ENCODE peak calls at places on chromosomes 3 and 15, in five cellular contexts. Z is hypothalamus, V is HEK293T, J is iris pigment epithelial cell, X is memory B cell. T is an unnamed sample.

GRCh38 chr3:148178508-148178907 is 519.2 kb upstream of the AGTR1 start:
- DNase-seq in Z (no peak), X (no peak), V (no peak), J (peak), T (peak)

GRCh38 chr3:85005947-85006346 is 47.2 kb downstream of the CADM2 start:
- DNase-seq in V (no peak), X (no peak), Z (no peak), J (no peak), T (no peak)

GRCh38 chr3:108106031-108106430 is 15.2 kb upstream of the CD47 start:
- DNase-seq in V (no peak), X (no peak), Z (no peak), J (peak), T (no peak)

GRCh38 chr3:66948853-66949252 is 49.3 kb upstream of the KBTBD8 start:
- DNase-seq in X (no peak), Z (no peak), J (no peak), V (no peak), T (no peak)

GRCh38 chr3:42491876-42492507 is 10.5 kb upstream of the VIPR1 start:
- DNase-seq in V (no peak), Z (no peak), X (no peak), J (no peak), T (no peak)

GRCh38 chr3:74562528-74563190 is 51.8 kb downstream of the CNTN3 start:
- DNase-seq in J (no peak), Z (no peak), X (no peak), V (no peak), T (no peak)

GRCh38 chr15:59278120-59278519 is 71.5 kb downstream of the LDHAL6B start:
- DNase-seq in J (no peak), X (no peak), Z (no peak), V (no peak), T (no peak)

GRCh38 chr3:121855555-121855954 is 20.5 kb downstream of the EAF2 start:
- DNase-seq in Z (no peak), V (peak), J (peak), X (no peak), T (peak)

GRCh38 chr3:63050548-63050947 is 175.3 kb upstream of the CADPS start:
- DNase-seq in Z (no peak), V (no peak), X (no peak), J (peak), T (no peak)

GRCh38 chr15:92901053-92901761 is 1.1 kb downstream of the CHD2 start:
- DNase-seq in Z (no peak), J (no peak), X (no peak), V (no peak), T (peak)

GRCh38 chr15:41936649-41937567 is 35.4 kb downstream of the EHD4 start:
- DNase-seq in V (no peak), J (peak), Z (no peak), X (no peak), T (no peak)

GRCh38 chr3:83403927-83404326 is 1554.9 kb upstream of the CADM2 start:
- DNase-seq in V (no peak), J (no peak), Z (no peak), X (no peak), T (no peak)

GRCh38 chr3:185852562-185853135 is 27.8 kb upstream of the IGF2BP2 start:
- DNase-seq in Z (no peak), V (no peak), X (no peak), J (no peak), T (no peak)

GRCh38 chr3:150484410-150484809 is 61.9 kb downstream of the SERP1 start:
- DNase-seq in V (no peak), Z (no peak), J (no peak), X (no peak), T (no peak)

GRCh38 chr3:124584552-124585391 is 145.5 kb upstream of the UMPS start:
- DNase-seq in X (no peak), J (peak), Z (peak), V (peak), T (peak)

GRCh38 chr3:42179110-42179725 is 86.8 kb downstream of the CCK start:
- DNase-seq in Z (no peak), V (peak), X (no peak), J (peak), T (peak)

GRCh38 chr3:67737911-67738865 is 83.8 kb upstream of the SUCLG2 start:
- DNase-seq in V (no peak), J (no peak), X (no peak), Z (no peak), T (no peak)

GRCh38 chr3:174229916-174230315 is 629.2 kb upstream of the NAALADL2 start:
- DNase-seq in V (no peak), J (no peak), Z (no peak), X (no peak), T (no peak)

GRCh38 chr3:45185461-45185860 is 39.3 kb upstream of the CDCP1 start:
- DNase-seq in X (no peak), Z (no peak), V (no peak), J (no peak), T (no peak)

GRCh38 chr3:69330891-69331400 is 54.9 kb downstream of the FRMD4B start:
- DNase-seq in X (no peak), J (no peak), V (no peak), Z (no peak), T (peak)

GRCh38 chr3:134367412-134367811 is 6.8 kb downstream of the AMOTL2 start:
- DNase-seq in V (no peak), X (no peak), Z (no peak), J (no peak), T (no peak)

GRCh38 chr3:62553811-62554210 is 180.5 kb upstream of the FEZF2 start:
- DNase-seq in V (no peak), Z (no peak), J (no peak), X (no peak), T (no peak)

GRCh38 chr3:78734048-78734637 is 1033.7 kb downstream of the ROBO1 start:
- DNase-seq in V (peak), Z (no peak), X (no peak), J (peak), T (no peak)

GRCh38 chr3:181302960-181303359 is 313.4 kb upstream of the DNAJC19 start:
- DNase-seq in V (no peak), X (no peak), Z (no peak), J (no peak), T (no peak)

GRCh38 chr3:129651316-129652202 is 45.1 kb upstream of the PLXND1 start:
- DNase-seq in V (no peak), X (no peak), J (peak), Z (no peak), T (no peak)

GRCh38 chr15:69941931-69942471 is 155.7 kb downstream of the TLE3 start:
- DNase-seq in V (no peak), J (no peak), X (no peak), Z (no peak), T (no peak)

GRCh38 chr3:113531826-113532697 is at the start of gene SIDT1:
- DNase-seq in V (peak), J (peak), X (peak), Z (no peak), T (peak)

GRCh38 chr15:29571728-29572454 is 250.4 kb downstream of the TJP1 start:
- DNase-seq in V (no peak), J (peak), Z (no peak), X (no peak), T (no peak)

GRCh38 chr15:95604634-95605036 is 725.9 kb upstream of the NR2F2 start:
- DNase-seq in J (peak), Z (no peak), V (no peak), X (no peak), T (no peak)

GRCh38 chr15:63321462-63321861 is 44.1 kb downstream of the APH1B start:
- DNase-seq in X (no peak), V (no peak), J (no peak), Z (no peak), T (no peak)

GRCh38 chr3:15982667-15983145 is 184.9 kb upstream of the ANKRD28 start:
- DNase-seq in V (no peak), J (peak), X (no peak), Z (peak), T (no peak)

T was measured in OCI-M1.